ENCODE peak calls at places on chromosomes 1 and 21, in seven cellular contexts. D is suprapubic skin; X is aorta; I is CD8-positive, alpha-beta T cell; H is IMR-90; L is psoas muscle; J is esophagus squamous epithelium. A is an unnamed sample. For H3K36me3, the result is how much of the 10 kb centered on the place peaks cover.

GRCh38 chr1:168933143-168933840 is 173.2 kb upstream of the ATP1B1 start:
- DNase-seq in D (no peak), X (no peak), I (no peak), H (no peak), L (no peak), J (no peak), A (no peak)

GRCh38 chr21:46295996-46296752 is 10.0 kb downstream of the YBEY start:
- DNase-seq in D (peak), X (peak), I (peak), H (peak), L (peak), J (no peak), A (peak)

GRCh38 chr1:244403431-244403830 is 48.3 kb downstream of the ADSS2 start:
- DNase-seq in D (no peak), X (no peak), I (no peak), H (no peak), L (no peak), J (no peak), A (no peak)

GRCh38 chr1:114482585-114482984 is 28.4 kb downstream of the TRIM33 start:
- DNase-seq in D (no peak), X (no peak), I (no peak), H (no peak), L (no peak), J (no peak), A (no peak)

GRCh38 chr1:43256675-43257570 is 12.9 kb upstream of the TMEM125 start:
- DNase-seq in D (no peak), X (no peak), I (no peak), H (no peak), L (no peak), J (no peak), A (no peak)

GRCh38 chr1:210792703-210793102 is 341.2 kb downstream of the KCNH1 start:
- DNase-seq in D (no peak), X (no peak), I (no peak), H (peak), L (no peak), J (no peak), A (peak)

GRCh38 chr1:156204686-156205085 is 8.1 kb upstream of the PMF1 start:
- DNase-seq in D (no peak), X (no peak), I (no peak), H (no peak), L (no peak), J (no peak), A (no peak)

GRCh38 chr1:101410048-101410878 is 173.4 kb downstream of the S1PR1 start:
- DNase-seq in D (no peak), X (no peak), I (no peak), H (no peak), L (no peak), J (no peak), A (no peak)

GRCh38 chr1:46903481-46903880 is 37.8 kb downstream of the CYP4A11 start:
- DNase-seq in D (no peak), X (no peak), I (no peak), H (no peak), L (no peak), J (no peak), A (no peak)

GRCh38 chr1:240031009-240031408 is 60.7 kb upstream of the FMN2 start:
- DNase-seq in D (no peak), X (no peak), I (no peak), H (peak), L (no peak), J (no peak), A (peak)
- H3K36me3 ChIP-seq in D (under half), X (under half), I (under half), H (under half), L (under half), J (under half), A (under half)

DNA sequence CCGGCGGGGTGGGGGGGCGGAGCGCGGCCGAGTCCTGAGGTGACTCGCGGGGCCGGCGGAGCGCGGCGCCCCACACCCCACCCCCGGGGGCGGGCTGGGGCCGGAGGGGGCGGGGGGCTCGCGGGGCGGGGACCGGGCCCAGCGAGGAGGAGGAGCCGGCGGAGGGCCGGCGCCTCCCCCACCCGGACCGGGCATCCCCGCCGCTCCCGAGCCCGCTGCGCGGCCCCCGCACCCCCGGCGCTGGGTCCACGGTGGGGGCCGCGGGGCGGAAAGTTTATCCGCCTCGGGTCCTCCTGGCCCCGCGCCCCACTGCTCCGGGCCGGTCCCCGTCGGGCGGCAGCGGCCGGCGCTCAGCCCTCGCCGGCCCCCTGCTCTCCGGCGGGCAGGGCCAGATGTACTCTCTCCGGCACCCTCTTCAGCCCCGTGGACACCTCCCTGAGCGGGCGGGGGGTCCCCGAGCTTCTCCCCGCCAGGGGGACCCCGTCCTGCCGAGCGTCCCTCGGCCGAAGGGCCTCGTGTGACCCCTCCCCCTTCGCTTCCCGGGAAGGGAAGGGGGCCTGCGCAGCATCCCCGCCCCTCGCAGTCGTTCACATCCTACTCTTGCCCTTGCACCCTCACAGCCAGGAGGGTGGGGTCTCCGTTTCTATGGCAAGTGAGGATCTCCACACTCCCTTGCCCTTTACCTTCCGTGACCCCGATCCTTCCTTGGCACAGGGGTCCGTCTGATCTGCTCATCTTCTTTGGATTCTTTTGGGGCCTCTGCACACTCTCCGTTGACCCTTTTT is 659 bp downstream of the CAMTA1 start:
- DNase-seq in D (no peak), X (peak), I (peak), H (peak), L (peak), J (no peak), A (peak)
- H3K27ac ChIP-seq in D (peak), X (no peak), I (no peak), H (peak), L (peak), J (peak), A (no peak)

DNA sequence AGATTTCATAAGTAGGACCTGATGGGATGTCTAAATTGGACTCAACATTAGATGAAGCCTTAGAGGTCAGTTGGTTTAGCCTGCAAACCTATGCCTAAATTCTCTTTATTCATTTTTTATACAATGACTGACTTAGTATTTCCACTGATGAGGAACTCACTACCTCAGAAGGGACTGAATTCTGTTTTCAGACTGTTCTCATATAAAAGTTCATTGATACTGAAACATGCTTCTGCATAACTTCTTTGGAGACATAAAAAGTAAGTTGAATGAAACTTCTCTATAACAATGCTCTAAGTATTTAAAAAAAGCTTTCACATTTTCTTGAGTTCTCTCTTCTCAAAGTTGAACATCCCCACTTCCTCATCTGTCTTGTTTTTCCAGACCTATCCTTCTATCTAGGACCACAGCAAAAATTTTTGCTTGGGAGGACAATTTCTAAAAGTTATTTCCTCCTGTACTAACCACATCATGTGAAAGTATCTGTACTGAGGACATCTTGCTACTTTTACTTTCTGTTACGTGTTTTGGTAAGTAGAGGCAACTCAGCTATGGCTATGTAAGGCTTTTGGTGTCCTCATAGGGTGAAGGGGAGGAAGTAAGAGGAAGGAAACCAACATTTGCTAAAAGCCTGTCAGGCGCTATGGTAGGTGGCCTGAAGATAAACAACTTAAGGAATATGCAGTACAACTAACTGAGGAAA is 64.1 kb downstream of the USP24 start:
- DNase-seq in D (no peak), X (no peak), I (no peak), H (no peak), L (no peak), J (no peak), A (no peak)
- H3K36me3 ChIP-seq in D (under half), X (under half), I (under half), H (under half), L (half or more), J (half or more), A (under half)

DNA sequence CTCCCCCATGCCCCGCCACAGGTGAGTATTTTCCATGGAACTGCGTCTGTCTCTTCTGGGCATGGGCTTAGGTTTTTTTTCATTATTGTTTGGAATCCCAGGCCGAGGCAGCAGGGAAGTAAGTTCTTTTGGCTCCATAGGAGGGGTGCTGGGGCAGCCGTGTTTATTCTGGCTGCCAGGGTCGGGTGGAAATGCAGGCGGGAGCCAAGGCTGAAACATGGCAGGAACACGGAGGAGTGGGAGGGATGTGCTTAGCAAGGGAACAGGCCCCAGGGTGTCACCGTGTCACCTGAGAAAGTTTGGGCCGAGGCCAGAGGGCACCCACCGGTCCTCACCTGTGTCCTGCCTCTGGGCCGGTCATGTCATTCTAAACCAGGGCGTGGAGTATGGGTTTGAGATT is 4.5 kb upstream of the DHRS3 start:
- DNase-seq in D (no peak), X (peak), I (no peak), H (no peak), L (no peak), J (no peak), A (no peak)
- H3K27ac ChIP-seq in D (peak), X (peak), I (no peak), H (no peak), L (no peak), J (no peak), A (no peak)

GRCh38 chr1:48903291-48903690 is 126.6 kb upstream of the BEND5 start:
- DNase-seq in D (no peak), X (no peak), I (no peak), H (no peak), L (no peak), J (no peak), A (no peak)

GRCh38 chr1:48908606-48909005 is 131.9 kb upstream of the BEND5 start:
- DNase-seq in D (no peak), X (no peak), I (no peak), H (no peak), L (no peak), J (no peak), A (no peak)

GRCh38 chr1:48906729-48907128 is 130.0 kb upstream of the BEND5 start:
- DNase-seq in D (no peak), X (no peak), I (no peak), H (no peak), L (no peak), J (no peak), A (no peak)
- H3K36me3 ChIP-seq in D (under half), X (under half), I (under half), H (under half), L (under half), J (under half), A (under half)

GRCh38 chr1:151289080-151289935 is 7.2 kb downstream of the ZNF687 start:
- DNase-seq in D (no peak), X (no peak), I (no peak), H (no peak), L (no peak), J (no peak), A (peak)

GRCh38 chr1:151287767-151288500 is 5.8 kb downstream of the ZNF687 start:
- DNase-seq in D (no peak), X (no peak), I (no peak), H (no peak), L (no peak), J (no peak), A (peak)

GRCh38 chr1:151287341-151287699 is 5.2 kb downstream of the ZNF687 start:
- DNase-seq in D (no peak), X (no peak), I (no peak), H (no peak), L (no peak), J (no peak), A (no peak)

GRCh38 chr1:151289991-151290708 is 8.1 kb downstream of the ZNF687 start:
- DNase-seq in D (no peak), X (no peak), I (no peak), H (no peak), L (no peak), J (no peak), A (peak)

GRCh38 chr1:151288502-151288901 is 6.4 kb downstream of the ZNF687 start:
- DNase-seq in D (no peak), X (no peak), I (no peak), H (no peak), L (no peak), J (no peak), A (no peak)
- H3K27ac ChIP-seq in D (no peak), X (no peak), I (no peak), H (no peak), L (no peak), J (no peak), A (no peak)

GRCh38 chr1:12333036-12333785 is 103.4 kb downstream of the VPS13D start:
- DNase-seq in D (no peak), X (no peak), I (no peak), H (no peak), L (no peak), J (no peak), A (no peak)

GRCh38 chr1:12324423-12324822 is 94.6 kb downstream of the VPS13D start:
- DNase-seq in D (no peak), X (no peak), I (no peak), H (no peak), L (no peak), J (no peak), A (no peak)

GRCh38 chr1:12326986-12327385 is 97.2 kb downstream of the VPS13D start:
- DNase-seq in D (no peak), X (no peak), I (no peak), H (no peak), L (no peak), J (no peak), A (no peak)

GRCh38 chr1:12327566-12327965 is 97.7 kb downstream of the VPS13D start:
- DNase-seq in D (no peak), X (no peak), I (no peak), H (no peak), L (no peak), J (no peak), A (peak)
- H3K36me3 ChIP-seq in D (half or more), X (under half), I (under half), H (under half), L (half or more), J (half or more), A (under half)

GRCh38 chr1:201395936-201396335 is 3.2 kb downstream of the LAD1 start:
- DNase-seq in D (no peak), X (no peak), I (no peak), H (no peak), L (no peak), J (no peak), A (no peak)
- H3K27ac ChIP-seq in D (peak), X (no peak), I (no peak), H (no peak), L (no peak), J (peak), A (no peak)